ENCODE peak calls at places on chromosomes 5 and 9, in eight cellular contexts. W is A172; X is NCI-H187; J is progenitor cell of endocrine pancreas; D is astrocyte of the cerebellum; B is colonic mucosa; E is neuronal stem cell; V is stimulated activated CD4-positive, alpha-beta T cell treated with anti-CD3 and anti-CD28 coated beads, Interleukin-2, amount 100 ng/mL, for 4 hours. G is an unnamed sample.

GRCh38 chr5:116709082-116709481 is 134.5 kb upstream of the SEMA6A start:
- DNase-seq in B (no peak), V (no peak), D (no peak), X (no peak), J (no peak), E (no peak), W (no peak), G (no peak)

GRCh38 chr9:117234178-117234577 is 180.7 kb downstream of the ASTN2 start:
- DNase-seq in V (no peak), J (no peak), B (no peak), X (no peak), E (no peak), W (no peak), D (no peak), G (no peak)

GRCh38 chr5:64680289-64680688 is 10.0 kb upstream of the SHISAL2B start:
- DNase-seq in D (no peak), E (no peak), B (no peak), J (no peak), W (no peak), V (no peak), X (no peak), G (no peak)

GRCh38 chr9:108536836-108537601 is 318.8 kb downstream of the ACTL7B start:
- DNase-seq in X (no peak), V (no peak), J (no peak), E (no peak), W (no peak), D (no peak), B (no peak), G (no peak)

GRCh38 chr9:111937781-111938426 is 41.3 kb downstream of the UGCG start:
- DNase-seq in W (peak), D (no peak), B (peak), E (no peak), J (no peak), X (no peak), V (peak), G (peak)

GRCh38 chr9:18896531-18897179 is 136.4 kb downstream of the SAXO1 start:
- DNase-seq in J (no peak), E (no peak), B (no peak), V (no peak), X (no peak), D (no peak), W (no peak), G (no peak)

GRCh38 chr9:109253637-109254284 is 67.1 kb downstream of the EPB41L4B start:
- DNase-seq in J (no peak), V (no peak), E (no peak), D (peak), B (no peak), X (no peak), W (peak), G (peak)

GRCh38 chr9:105554042-105554441 is 3.9 kb upstream of the FKTN start:
- DNase-seq in B (no peak), J (no peak), W (peak), E (no peak), V (no peak), X (no peak), D (no peak), G (no peak)

GRCh38 chr9:1042466-1042865 is 7.7 kb upstream of the DMRT2 start:
- DNase-seq in D (no peak), V (no peak), J (peak), B (peak), E (peak), X (no peak), W (no peak), G (no peak)

GRCh38 chr5:38011641-38012188 is 171.9 kb upstream of the GDNF start:
- DNase-seq in E (no peak), W (no peak), V (no peak), B (no peak), D (no peak), J (no peak), X (no peak), G (no peak)

GRCh38 chr9:93123561-93124283 is 10.3 kb downstream of the NINJ1 start:
- DNase-seq in B (no peak), D (no peak), E (no peak), V (no peak), X (no peak), J (no peak), W (no peak), G (peak)

GRCh38 chr5:159518361-159518760 is 188.1 kb upstream of the IL12B start:
- DNase-seq in W (no peak), X (no peak), J (no peak), E (no peak), D (peak), B (no peak), V (no peak), G (no peak)

GRCh38 chr5:137376127-137376526 is 123.0 kb downstream of the SPOCK1 start:
- DNase-seq in B (no peak), W (no peak), X (peak), E (no peak), D (no peak), V (no peak), J (no peak), G (no peak)

GRCh38 chr9:82363236-82363635 is 374.7 kb downstream of the SPATA31D1 start:
- DNase-seq in J (no peak), X (no peak), B (no peak), E (no peak), V (no peak), D (no peak), W (no peak), G (no peak)

GRCh38 chr9:91842358-91842757 is 107.7 kb downstream of the ROR2 start:
- DNase-seq in W (no peak), E (no peak), V (no peak), X (no peak), J (no peak), B (no peak), D (no peak), G (no peak)

GRCh38 chr5:1176473-1177391 is 24.7 kb upstream of the SLC6A19 start:
- DNase-seq in B (no peak), X (no peak), W (no peak), E (no peak), J (no peak), D (no peak), V (no peak), G (no peak)

GRCh38 chr9:129225815-129226214 is 47.8 kb upstream of the IER5L start:
- DNase-seq in X (no peak), B (peak), E (peak), V (no peak), D (peak), W (peak), J (no peak), G (peak)

G was measured in left lobe of liver.